ENCODE peak calls at places on chromosome 10, in four cellular contexts. One of them, this sample, is unnamed.

GRCh38 chr10:22682237-22683192 is 31.9 kb downstream of the PIP4K2A start:
- DNase-seq in H9: no peak
- DNase-seq in IMR-90: peak; percentile 58
- DNase-seq in trophoblast cell: no peak
- DNase-seq in this sample: no peak

GRCh38 chr10:85646312-85646711 is 720.3 kb downstream of the GRID1 start:
- DNase-seq in H9: no peak
- DNase-seq in IMR-90: no peak
- DNase-seq in trophoblast cell: no peak
- DNase-seq in this sample: no peak

GRCh38 chr10:61465807-61466425 is 12.7 kb upstream of the TMEM26 start:
- DNase-seq in H9: peak; percentile 39
- DNase-seq in IMR-90: peak; percentile 34
- DNase-seq in trophoblast cell: no peak
- DNase-seq in this sample: peak; percentile 59

GRCh38 chr10:131354380-131354779 is 42.9 kb upstream of the TCERG1L start:
- DNase-seq in H9: no peak
- DNase-seq in IMR-90: no peak
- DNase-seq in trophoblast cell: no peak
- DNase-seq in this sample: peak; percentile 56

GRCh38 chr10:110206988-110207804 is at the start of gene MXI1:
- DNase-seq in H9: peak; percentile 90
- DNase-seq in IMR-90: peak; percentile 82
- DNase-seq in trophoblast cell: peak; percentile 77
- DNase-seq in this sample: peak; percentile 94

GRCh38 chr10:114174462-114175190 is 623 bp upstream of the CCDC186 start:
- DNase-seq in H9: peak; percentile 58
- DNase-seq in IMR-90: peak; percentile 39
- DNase-seq in trophoblast cell: no peak
- DNase-seq in this sample: no peak

GRCh38 chr10:10642741-10643280 is 374.9 kb upstream of the CELF2 start:
- DNase-seq in H9: peak; percentile 32
- DNase-seq in IMR-90: peak; percentile 32
- DNase-seq in trophoblast cell: no peak
- DNase-seq in this sample: no peak

GRCh38 chr10:18332048-18332447 is 191.8 kb downstream of the CACNB2 start:
- DNase-seq in H9: no peak
- DNase-seq in IMR-90: no peak
- DNase-seq in trophoblast cell: no peak
- DNase-seq in this sample: no peak

GRCh38 chr10:27568196-27569175 is 64.4 kb downstream of the RAB18 start:
- DNase-seq in H9: no peak
- DNase-seq in IMR-90: no peak
- DNase-seq in trophoblast cell: no peak
- DNase-seq in this sample: no peak

GRCh38 chr10:122490268-122490667 is 28.9 kb downstream of the HTRA1 start:
- DNase-seq in H9: no peak
- DNase-seq in IMR-90: peak; percentile 61
- DNase-seq in trophoblast cell: no peak
- DNase-seq in this sample: no peak

GRCh38 chr10:114030140-114030539 is 13.5 kb upstream of the ADRB1 start:
- DNase-seq in H9: no peak
- DNase-seq in IMR-90: no peak
- DNase-seq in trophoblast cell: no peak
- DNase-seq in this sample: peak; percentile 32

GRCh38 chr10:92702301-92702916 is 12.7 kb downstream of the HHEX start:
- DNase-seq in H9: no peak
- DNase-seq in IMR-90: no peak
- DNase-seq in trophoblast cell: no peak
- DNase-seq in this sample: no peak

GRCh38 chr10:29866356-29866755 is 193.0 kb downstream of the JCAD start:
- DNase-seq in H9: no peak
- DNase-seq in IMR-90: no peak
- DNase-seq in trophoblast cell: no peak
- DNase-seq in this sample: no peak

GRCh38 chr10:49160814-49161213 is 27.0 kb upstream of the FAM170B start:
- DNase-seq in H9: no peak
- DNase-seq in IMR-90: no peak
- DNase-seq in trophoblast cell: no peak
- DNase-seq in this sample: no peak

GRCh38 chr10:49010295-49010694 is 70.7 kb upstream of the LRRC18 start:
- DNase-seq in H9: no peak
- DNase-seq in IMR-90: no peak
- DNase-seq in trophoblast cell: no peak
- DNase-seq in this sample: no peak

GRCh38 chr10:5873515-5873995 is 16.1 kb downstream of the ANKRD16 start:
- DNase-seq in H9: peak; percentile 64
- DNase-seq in IMR-90: peak; percentile 70
- DNase-seq in trophoblast cell: peak; percentile 77
- DNase-seq in this sample: peak; percentile 74

GRCh38 chr10:30784896-30785605 is 155.5 kb upstream of the LYZL2 start:
- DNase-seq in H9: peak; percentile 96
- DNase-seq in IMR-90: peak; percentile 69
- DNase-seq in trophoblast cell: peak; percentile 13
- DNase-seq in this sample: peak; percentile 95

GRCh38 chr10:8245131-8246117 is 190.9 kb downstream of the GATA3 start:
- DNase-seq in H9: no peak
- DNase-seq in IMR-90: no peak
- DNase-seq in trophoblast cell: no peak
- DNase-seq in this sample: no peak

GRCh38 chr10:28738200-28738599 is 60.9 kb downstream of the BAMBI start:
- DNase-seq in H9: no peak
- DNase-seq in IMR-90: no peak
- DNase-seq in trophoblast cell: no peak
- DNase-seq in this sample: peak; percentile 42

GRCh38 chr10:21278491-21279216 is 246.8 kb downstream of the SKIDA1 start:
- DNase-seq in H9: peak; percentile 93
- DNase-seq in IMR-90: peak; percentile 90
- DNase-seq in trophoblast cell: peak; percentile 72
- DNase-seq in this sample: peak; percentile 96

GRCh38 chr10:60377955-60378354 is 11.7 kb downstream of the ANK3 start:
- DNase-seq in H9: no peak
- DNase-seq in IMR-90: peak; percentile 58
- DNase-seq in trophoblast cell: no peak
- DNase-seq in this sample: no peak

GRCh38 chr10:98074315-98074911 is 44.0 kb upstream of the CRTAC1 start:
- DNase-seq in H9: no peak
- DNase-seq in IMR-90: peak; percentile 21
- DNase-seq in trophoblast cell: no peak
- DNase-seq in this sample: peak; percentile 13

GRCh38 chr10:37856881-37857286 is 526 bp downstream of the ZNF248 start:
- DNase-seq in H9: no peak
- DNase-seq in IMR-90: no peak
- DNase-seq in trophoblast cell: peak; percentile 0
- DNase-seq in this sample: peak; percentile 50

GRCh38 chr10:131196176-131196885 is 115.2 kb downstream of the TCERG1L start:
- DNase-seq in H9: peak; percentile 10
- DNase-seq in IMR-90: no peak
- DNase-seq in trophoblast cell: no peak
- DNase-seq in this sample: no peak

GRCh38 chr10:119207713-119208552 is 562 bp downstream of the GRK5 start:
- DNase-seq in H9: no peak
- DNase-seq in IMR-90: peak; percentile 62
- DNase-seq in trophoblast cell: peak; percentile 57
- DNase-seq in this sample: no peak

GRCh38 chr10:5971315-5971832 is 6.0 kb downstream of the IL15RA start:
- DNase-seq in H9: no peak
- DNase-seq in IMR-90: no peak
- DNase-seq in trophoblast cell: no peak
- DNase-seq in this sample: no peak

GRCh38 chr10:8100366-8100765 is 45.9 kb downstream of the GATA3 start:
- DNase-seq in H9: no peak
- DNase-seq in IMR-90: no peak
- DNase-seq in trophoblast cell: peak; percentile 58
- DNase-seq in this sample: no peak

GRCh38 chr10:62441953-62442352 is 67.8 kb downstream of the ZNF365 start:
- DNase-seq in H9: no peak
- DNase-seq in IMR-90: no peak
- DNase-seq in trophoblast cell: no peak
- DNase-seq in this sample: no peak

GRCh38 chr10:77844177-77844576 is 82.4 kb downstream of the DLG5 start:
- DNase-seq in H9: no peak
- DNase-seq in IMR-90: no peak
- DNase-seq in trophoblast cell: no peak
- DNase-seq in this sample: no peak

GRCh38 chr10:91367558-91367957 is 42.6 kb upstream of the HECTD2 start:
- DNase-seq in H9: no peak
- DNase-seq in IMR-90: no peak
- DNase-seq in trophoblast cell: no peak
- DNase-seq in this sample: no peak

GRCh38 chr10:80497187-80498038 is 40.3 kb upstream of the SH2D4B start:
- DNase-seq in H9: no peak
- DNase-seq in IMR-90: peak; percentile 72
- DNase-seq in trophoblast cell: no peak
- DNase-seq in this sample: no peak

GRCh38 chr10:110885932-110886674 is 14.4 kb downstream of the PDCD4 start:
- DNase-seq in H9: no peak
- DNase-seq in IMR-90: no peak
- DNase-seq in trophoblast cell: no peak
- DNase-seq in this sample: no peak

GRCh38 chr10:63700209-63700934 is 179.2 kb downstream of the REEP3 start:
- DNase-seq in H9: no peak
- DNase-seq in IMR-90: peak; percentile 99
- DNase-seq in trophoblast cell: peak; percentile 52
- DNase-seq in this sample: no peak

GRCh38 chr10:19904202-19904661 is 88.0 kb downstream of the PLXDC2 start:
- DNase-seq in H9: no peak
- DNase-seq in IMR-90: peak; percentile 61
- DNase-seq in trophoblast cell: no peak
- DNase-seq in this sample: peak; percentile 65

GRCh38 chr10:29657719-29658274 is 23.0 kb upstream of the SVIL start:
- DNase-seq in H9: no peak
- DNase-seq in IMR-90: no peak
- DNase-seq in trophoblast cell: no peak
- DNase-seq in this sample: no peak

GRCh38 chr10:95509281-95509680 is 51.9 kb downstream of the SORBS1 start:
- DNase-seq in H9: no peak
- DNase-seq in IMR-90: no peak
- DNase-seq in trophoblast cell: no peak
- DNase-seq in this sample: no peak

GRCh38 chr10:75023074-75023473 is 88.4 kb upstream of the SAMD8 start:
- DNase-seq in H9: no peak
- DNase-seq in IMR-90: no peak
- DNase-seq in trophoblast cell: no peak
- DNase-seq in this sample: no peak

GRCh38 chr10:12707461-12708185 is 293.9 kb downstream of the CCDC3 start:
- DNase-seq in H9: peak; percentile 42
- DNase-seq in IMR-90: peak; percentile 99
- DNase-seq in trophoblast cell: peak; percentile 44
- DNase-seq in this sample: peak; percentile 87
- H3K4me1 ChIP-seq in H9: no peaks in the 10 kb centered on the region
- H3K4me1 ChIP-seq in IMR-90: peaks cover 37% of the 10 kb centered on the region
- H3K4me1 ChIP-seq in trophoblast cell: peaks cover 6% of the 10 kb centered on the region
- H3K4me1 ChIP-seq in this sample: no peaks in the 10 kb centered on the region

DNA sequence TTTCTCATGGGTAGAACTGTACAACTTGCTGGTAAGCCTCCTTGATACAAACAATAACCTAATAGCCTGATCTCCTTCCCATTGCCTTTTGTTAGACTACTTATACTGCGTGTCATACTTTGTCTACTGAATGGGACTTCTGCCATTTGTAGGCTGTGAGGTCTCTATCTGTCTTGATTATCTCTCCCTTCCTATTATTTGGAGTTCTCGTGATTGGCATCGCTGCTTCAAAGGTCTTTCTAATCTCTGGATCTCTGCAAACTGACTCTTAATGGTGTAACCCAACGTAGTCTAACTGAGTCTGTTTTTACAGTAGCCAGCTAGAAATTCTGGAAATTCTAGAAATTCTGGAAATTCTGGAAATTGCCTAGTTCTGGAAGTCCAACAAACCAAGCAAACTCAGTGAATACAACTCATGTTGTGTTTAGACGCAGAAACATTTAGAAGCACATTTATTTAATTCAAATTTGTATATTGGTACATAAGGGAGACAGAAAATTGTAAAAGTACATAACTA is 29.8 kb downstream of the PHYHIPL start:
- DNase-seq in H9: no peak
- DNase-seq in IMR-90: no peak
- DNase-seq in trophoblast cell: peak; percentile 27
- DNase-seq in this sample: no peak
- H3K18ac ChIP-seq in H9: no peak overlapping the region
- H3K18ac ChIP-seq in IMR-90: no peak overlapping the region
- H3K18ac ChIP-seq in trophoblast cell: no peak overlapping the region
- H3K18ac ChIP-seq in this sample: no peak overlapping the region

GRCh38 chr10:71326464-71326881 is 7.4 kb downstream of the SLC29A3 start:
- DNase-seq in H9: no peak
- DNase-seq in IMR-90: no peak
- DNase-seq in trophoblast cell: no peak
- DNase-seq in this sample: no peak
- H3K23ac ChIP-seq in H9: no peak overlapping the region
- H3K23ac ChIP-seq in IMR-90: no peak overlapping the region
- H3K23ac ChIP-seq in trophoblast cell: no peak overlapping the region
- H3K23ac ChIP-seq in this sample: no peak overlapping the region

GRCh38 chr10:13717571-13717935 is 130.8 kb downstream of the PRPF18 start:
- DNase-seq in H9: no peak
- DNase-seq in IMR-90: no peak
- DNase-seq in trophoblast cell: no peak
- DNase-seq in this sample: no peak
- H3K4me1 ChIP-seq in H9: no peaks in the 10 kb centered on the region
- H3K4me1 ChIP-seq in IMR-90: peaks cover 33% of the 10 kb centered on the region
- H3K4me1 ChIP-seq in trophoblast cell: peaks cover 3% of the 10 kb centered on the region
- H3K4me1 ChIP-seq in this sample: peaks cover 9% of the 10 kb centered on the region

GRCh38 chr10:102720775-102721301 is 6.4 kb downstream of the SFXN2 start:
- DNase-seq in H9: no peak
- DNase-seq in IMR-90: no peak
- DNase-seq in trophoblast cell: no peak
- DNase-seq in this sample: no peak
- H3K18ac ChIP-seq in H9: no peak overlapping the region
- H3K18ac ChIP-seq in IMR-90: peak overlapping the region; percentile 60
- H3K18ac ChIP-seq in trophoblast cell: no peak overlapping the region
- H3K18ac ChIP-seq in this sample: no peak overlapping the region

GRCh38 chr10:43230101-43230908 is 36.6 kb downstream of the RASGEF1A start:
- DNase-seq in H9: peak; percentile 33
- DNase-seq in IMR-90: no peak
- DNase-seq in trophoblast cell: no peak
- DNase-seq in this sample: no peak
- H3K23ac ChIP-seq in H9: no peak overlapping the region
- H3K23ac ChIP-seq in IMR-90: no peak overlapping the region
- H3K23ac ChIP-seq in trophoblast cell: no peak overlapping the region
- H3K23ac ChIP-seq in this sample: no peak overlapping the region

DNA sequence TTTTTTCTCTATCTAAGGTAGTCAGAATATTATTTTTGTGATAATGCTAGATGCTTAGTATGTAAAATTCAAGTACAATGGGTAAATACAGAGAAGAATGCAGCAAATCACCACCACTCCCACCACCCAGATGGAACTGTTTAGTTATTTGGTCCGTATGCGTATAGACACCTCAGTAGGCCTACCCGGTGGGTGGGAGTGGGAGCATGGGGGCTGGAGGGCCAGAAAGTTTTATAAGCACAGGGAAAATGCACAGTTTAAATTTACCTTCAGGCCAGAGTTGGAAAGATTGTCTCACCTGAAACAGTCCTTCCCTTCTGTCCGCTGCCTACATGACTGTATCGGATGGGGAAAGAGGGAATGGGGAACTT is 15.5 kb downstream of the CHST3 start:
- DNase-seq in H9: no peak
- DNase-seq in IMR-90: no peak
- DNase-seq in trophoblast cell: no peak
- DNase-seq in this sample: no peak
- H3K4me1 ChIP-seq in H9: peaks cover 2% of the 10 kb centered on the region
- H3K4me1 ChIP-seq in IMR-90: peaks cover 42% of the 10 kb centered on the region
- H3K4me1 ChIP-seq in trophoblast cell: peaks cover 27% of the 10 kb centered on the region
- H3K4me1 ChIP-seq in this sample: peaks cover 4% of the 10 kb centered on the region

This sample was measured in mesendoderm.